ENCODE peak calls at places on chromosome 1, in six cellular contexts. One of them, this sample, is unnamed.

GRCh38 chr1:11145741-11146140 is 43.4 kb upstream of the ANGPTL7 start:
- DNase-seq in neuronal stem cell: no peak
- DNase-seq in fibroblast of lung: no peak
- DNase-seq in mammary epithelial cell: no peak
- DNase-seq in GM12878: no peak
- DNase-seq in astrocyte: no peak
- DNase-seq in this sample: no peak

GRCh38 chr1:38244218-38244617 is 197.6 kb upstream of the POU3F1 start:
- DNase-seq in fibroblast of lung: no peak
- DNase-seq in mammary epithelial cell: no peak
- DNase-seq in astrocyte: no peak
- DNase-seq in GM12878: no peak
- DNase-seq in neuronal stem cell: no peak
- DNase-seq in this sample: no peak

GRCh38 chr1:53237638-53238037 is 680 bp downstream of the MAGOH start:
- DNase-seq in mammary epithelial cell: no peak
- DNase-seq in astrocyte: no peak
- DNase-seq in neuronal stem cell: no peak
- DNase-seq in fibroblast of lung: no peak
- DNase-seq in GM12878: no peak
- DNase-seq in this sample: no peak

GRCh38 chr1:35505911-35506798 is 51.0 kb downstream of the KIAA0319L start:
- DNase-seq in astrocyte: peak
- DNase-seq in neuronal stem cell: no peak
- DNase-seq in GM12878: peak
- DNase-seq in fibroblast of lung: peak
- DNase-seq in mammary epithelial cell: peak
- DNase-seq in this sample: peak

GRCh38 chr1:16184557-16185303 is 27.7 kb downstream of the ARHGEF19 start:
- DNase-seq in GM12878: no peak
- DNase-seq in astrocyte: no peak
- DNase-seq in fibroblast of lung: no peak
- DNase-seq in mammary epithelial cell: peak
- DNase-seq in neuronal stem cell: no peak
- DNase-seq in this sample: no peak

GRCh38 chr1:32933742-32934322 is 30.8 kb downstream of the RNF19B start:
- DNase-seq in fibroblast of lung: peak
- DNase-seq in neuronal stem cell: no peak
- DNase-seq in mammary epithelial cell: peak
- DNase-seq in astrocyte: no peak
- DNase-seq in GM12878: no peak
- DNase-seq in this sample: peak

GRCh38 chr1:107057197-107058133 is 991 bp downstream of the PRMT6 start:
- DNase-seq in GM12878: no peak
- DNase-seq in mammary epithelial cell: peak
- DNase-seq in neuronal stem cell: peak
- DNase-seq in fibroblast of lung: peak
- DNase-seq in astrocyte: peak
- DNase-seq in this sample: peak

GRCh38 chr1:9872430-9873165 is 37.5 kb downstream of the CTNNBIP1 start:
- DNase-seq in fibroblast of lung: peak
- DNase-seq in mammary epithelial cell: no peak
- DNase-seq in GM12878: no peak
- DNase-seq in astrocyte: peak
- DNase-seq in neuronal stem cell: no peak
- DNase-seq in this sample: no peak

GRCh38 chr1:20787100-20787774 is at the start of gene HP1BP3:
- DNase-seq in mammary epithelial cell: peak
- DNase-seq in fibroblast of lung: peak
- DNase-seq in neuronal stem cell: peak
- DNase-seq in GM12878: no peak
- DNase-seq in astrocyte: peak
- DNase-seq in this sample: peak

GRCh38 chr1:91273875-91274274 is 130.8 kb downstream of the HFM1 start:
- DNase-seq in astrocyte: peak
- DNase-seq in neuronal stem cell: no peak
- DNase-seq in mammary epithelial cell: no peak
- DNase-seq in fibroblast of lung: no peak
- DNase-seq in GM12878: no peak
- DNase-seq in this sample: peak

GRCh38 chr1:71033136-71033535 is 14.5 kb downstream of the PTGER3 start:
- DNase-seq in mammary epithelial cell: no peak
- DNase-seq in GM12878: no peak
- DNase-seq in astrocyte: no peak
- DNase-seq in neuronal stem cell: no peak
- DNase-seq in fibroblast of lung: no peak
- DNase-seq in this sample: no peak

GRCh38 chr1:98264727-98265126 is 343.9 kb upstream of the DPYD start:
- DNase-seq in astrocyte: no peak
- DNase-seq in neuronal stem cell: no peak
- DNase-seq in fibroblast of lung: no peak
- DNase-seq in mammary epithelial cell: no peak
- DNase-seq in GM12878: no peak
- DNase-seq in this sample: no peak

GRCh38 chr1:184539580-184539979 is 152.8 kb downstream of the C1orf21 start:
- DNase-seq in mammary epithelial cell: no peak
- DNase-seq in astrocyte: no peak
- DNase-seq in GM12878: no peak
- DNase-seq in fibroblast of lung: no peak
- DNase-seq in neuronal stem cell: no peak
- DNase-seq in this sample: no peak

GRCh38 chr1:101098327-101098726 is 72.7 kb upstream of the DPH5 start:
- DNase-seq in fibroblast of lung: no peak
- DNase-seq in GM12878: no peak
- DNase-seq in astrocyte: no peak
- DNase-seq in mammary epithelial cell: no peak
- DNase-seq in neuronal stem cell: no peak
- DNase-seq in this sample: no peak

GRCh38 chr1:205226868-205227583 is 720 bp upstream of the TMCC2 start:
- DNase-seq in mammary epithelial cell: peak
- DNase-seq in fibroblast of lung: peak
- DNase-seq in astrocyte: peak
- DNase-seq in neuronal stem cell: no peak
- DNase-seq in GM12878: no peak
- DNase-seq in this sample: peak

GRCh38 chr1:154445040-154445472 is 39.9 kb downstream of the IL6R start:
- DNase-seq in fibroblast of lung: peak
- DNase-seq in mammary epithelial cell: peak
- DNase-seq in GM12878: peak
- DNase-seq in neuronal stem cell: no peak
- DNase-seq in astrocyte: peak
- DNase-seq in this sample: no peak

GRCh38 chr1:204692852-204693356 is 7.4 kb upstream of the LRRN2 start:
- DNase-seq in astrocyte: no peak
- DNase-seq in mammary epithelial cell: no peak
- DNase-seq in GM12878: no peak
- DNase-seq in fibroblast of lung: no peak
- DNase-seq in neuronal stem cell: no peak
- DNase-seq in this sample: no peak

GRCh38 chr1:31535561-31535960 is 40.8 kb upstream of the TINAGL1 start:
- DNase-seq in neuronal stem cell: no peak
- DNase-seq in astrocyte: no peak
- DNase-seq in GM12878: no peak
- DNase-seq in mammary epithelial cell: peak
- DNase-seq in fibroblast of lung: no peak
- DNase-seq in this sample: no peak

GRCh38 chr1:78143152-78143551 is 97.4 kb downstream of the GIPC2 start:
- DNase-seq in neuronal stem cell: no peak
- DNase-seq in fibroblast of lung: no peak
- DNase-seq in mammary epithelial cell: no peak
- DNase-seq in astrocyte: no peak
- DNase-seq in GM12878: peak
- DNase-seq in this sample: no peak

GRCh38 chr1:240607006-240607405 is 4.9 kb downstream of the GREM2 start:
- DNase-seq in neuronal stem cell: no peak
- DNase-seq in mammary epithelial cell: no peak
- DNase-seq in GM12878: no peak
- DNase-seq in astrocyte: no peak
- DNase-seq in fibroblast of lung: no peak
- DNase-seq in this sample: no peak

GRCh38 chr1:221511797-221512196 is 230.1 kb downstream of the DUSP10 start:
- DNase-seq in neuronal stem cell: no peak
- DNase-seq in astrocyte: no peak
- DNase-seq in mammary epithelial cell: no peak
- DNase-seq in fibroblast of lung: no peak
- DNase-seq in GM12878: no peak
- DNase-seq in this sample: no peak

GRCh38 chr1:31460027-31460426 is 47.0 kb downstream of the SERINC2 start:
- DNase-seq in neuronal stem cell: no peak
- DNase-seq in GM12878: no peak
- DNase-seq in astrocyte: no peak
- DNase-seq in mammary epithelial cell: no peak
- DNase-seq in fibroblast of lung: peak
- DNase-seq in this sample: no peak

DNA sequence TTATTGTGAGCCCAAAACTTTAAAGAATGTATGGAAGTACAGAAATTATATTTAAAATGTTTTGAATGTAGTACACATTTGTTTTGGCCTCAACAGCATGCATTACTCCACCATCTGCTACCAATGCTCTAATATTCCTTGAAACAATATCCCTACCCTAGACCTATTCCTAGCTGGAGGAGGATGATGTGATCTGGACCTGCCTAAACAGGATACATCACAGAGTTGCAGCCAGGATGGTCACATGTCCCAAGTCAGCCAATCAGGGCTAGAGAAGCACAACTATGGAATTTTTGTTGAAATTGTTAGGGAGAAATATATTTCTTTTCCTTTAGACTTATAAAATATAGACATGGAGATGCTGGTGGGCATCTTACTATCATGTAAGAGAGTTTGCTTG is 623.3 kb upstream of the NR5A2 start:
- DNase-seq in neuronal stem cell: no peak
- DNase-seq in fibroblast of lung: peak
- DNase-seq in GM12878: no peak
- DNase-seq in mammary epithelial cell: no peak
- DNase-seq in astrocyte: peak
- DNase-seq in this sample: no peak
- H3K4me2 ChIP-seq in neuronal stem cell: no peak
- H3K4me2 ChIP-seq in fibroblast of lung: no peak
- H3K4me2 ChIP-seq in GM12878: no peak
- H3K4me2 ChIP-seq in mammary epithelial cell: no peak
- H3K4me2 ChIP-seq in astrocyte: no peak
- H3K4me2 ChIP-seq in this sample: no peak

GRCh38 chr1:180258935-180259334 is 28.9 kb downstream of the LHX4 start:
- DNase-seq in mammary epithelial cell: no peak
- DNase-seq in astrocyte: no peak
- DNase-seq in fibroblast of lung: no peak
- DNase-seq in neuronal stem cell: no peak
- DNase-seq in GM12878: no peak
- DNase-seq in this sample: no peak

GRCh38 chr1:180256353-180257027 is 26.4 kb downstream of the LHX4 start:
- DNase-seq in fibroblast of lung: no peak
- DNase-seq in mammary epithelial cell: no peak
- DNase-seq in neuronal stem cell: no peak
- DNase-seq in GM12878: no peak
- DNase-seq in astrocyte: no peak
- DNase-seq in this sample: no peak

GRCh38 chr1:180258290-180258689 is 28.2 kb downstream of the LHX4 start:
- DNase-seq in GM12878: no peak
- DNase-seq in neuronal stem cell: no peak
- DNase-seq in mammary epithelial cell: no peak
- DNase-seq in astrocyte: no peak
- DNase-seq in fibroblast of lung: no peak
- DNase-seq in this sample: no peak

GRCh38 chr1:180257028-180257386 is 26.9 kb downstream of the LHX4 start:
- DNase-seq in astrocyte: no peak
- DNase-seq in mammary epithelial cell: no peak
- DNase-seq in neuronal stem cell: no peak
- DNase-seq in fibroblast of lung: no peak
- DNase-seq in GM12878: no peak
- DNase-seq in this sample: no peak

GRCh38 chr1:180257461-180257860 is 27.4 kb downstream of the LHX4 start:
- DNase-seq in GM12878: no peak
- DNase-seq in astrocyte: no peak
- DNase-seq in mammary epithelial cell: no peak
- DNase-seq in fibroblast of lung: no peak
- DNase-seq in neuronal stem cell: no peak
- DNase-seq in this sample: no peak
- H2AFZ ChIP-seq in GM12878: no peak
- H2AFZ ChIP-seq in astrocyte: no peak
- H2AFZ ChIP-seq in mammary epithelial cell: no peak
- H2AFZ ChIP-seq in fibroblast of lung: no peak
- H2AFZ ChIP-seq in neuronal stem cell: no peak
- H2AFZ ChIP-seq in this sample: no peak

GRCh38 chr1:29802181-29803068 is 566.1 kb downstream of the PTPRU start:
- DNase-seq in fibroblast of lung: no peak
- DNase-seq in astrocyte: no peak
- DNase-seq in GM12878: no peak
- DNase-seq in neuronal stem cell: no peak
- DNase-seq in mammary epithelial cell: no peak
- DNase-seq in this sample: no peak

GRCh38 chr1:29805122-29805895 is 569.0 kb downstream of the PTPRU start:
- DNase-seq in neuronal stem cell: no peak
- DNase-seq in mammary epithelial cell: no peak
- DNase-seq in GM12878: no peak
- DNase-seq in fibroblast of lung: no peak
- DNase-seq in astrocyte: no peak
- DNase-seq in this sample: no peak

GRCh38 chr1:29803486-29803885 is 567.2 kb downstream of the PTPRU start:
- DNase-seq in GM12878: no peak
- DNase-seq in mammary epithelial cell: no peak
- DNase-seq in astrocyte: no peak
- DNase-seq in neuronal stem cell: no peak
- DNase-seq in fibroblast of lung: no peak
- DNase-seq in this sample: no peak

GRCh38 chr1:29805896-29806160 is 569.5 kb downstream of the PTPRU start:
- DNase-seq in astrocyte: no peak
- DNase-seq in fibroblast of lung: no peak
- DNase-seq in GM12878: no peak
- DNase-seq in neuronal stem cell: no peak
- DNase-seq in mammary epithelial cell: no peak
- DNase-seq in this sample: no peak

GRCh38 chr1:29804181-29804899 is 568.0 kb downstream of the PTPRU start:
- DNase-seq in GM12878: no peak
- DNase-seq in fibroblast of lung: no peak
- DNase-seq in astrocyte: no peak
- DNase-seq in neuronal stem cell: no peak
- DNase-seq in mammary epithelial cell: no peak
- DNase-seq in this sample: no peak
- H3K4me2 ChIP-seq in GM12878: no peak
- H3K4me2 ChIP-seq in fibroblast of lung: no peak
- H3K4me2 ChIP-seq in astrocyte: no peak
- H3K4me2 ChIP-seq in neuronal stem cell: no peak
- H3K4me2 ChIP-seq in mammary epithelial cell: no peak
- H3K4me2 ChIP-seq in this sample: no peak

DNA sequence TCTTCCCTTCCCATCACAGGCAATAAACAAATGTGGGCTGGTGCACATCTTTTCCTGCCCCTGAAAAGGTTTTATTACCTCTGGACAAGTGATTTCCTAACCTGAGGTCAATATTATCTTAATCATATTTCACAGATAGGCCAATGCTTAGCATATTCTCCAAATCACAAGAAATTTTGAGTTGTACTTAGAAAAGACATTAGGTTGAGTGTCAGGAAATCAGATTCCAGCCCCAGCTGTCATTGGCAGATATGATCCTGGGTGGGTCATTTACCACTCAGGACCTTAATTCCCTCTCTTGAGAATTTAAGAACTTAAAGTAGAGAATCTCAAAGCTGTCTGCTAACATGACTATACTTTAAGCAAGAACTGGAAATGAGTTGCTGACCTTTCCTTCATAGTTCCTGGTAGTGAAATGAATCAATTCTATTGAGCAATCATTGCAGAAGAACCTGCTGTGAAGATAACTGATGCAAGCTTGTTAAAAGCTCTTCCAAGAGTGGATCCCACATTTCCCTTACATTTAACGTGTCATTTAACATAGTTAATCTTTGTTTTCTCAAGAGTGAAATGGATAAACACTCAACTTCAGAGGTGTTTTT is 46.4 kb upstream of the CR2 start:
- DNase-seq in fibroblast of lung: peak
- DNase-seq in mammary epithelial cell: peak
- DNase-seq in neuronal stem cell: no peak
- DNase-seq in GM12878: no peak
- DNase-seq in astrocyte: no peak
- DNase-seq in this sample: no peak
- H2AFZ ChIP-seq in fibroblast of lung: no peak
- H2AFZ ChIP-seq in mammary epithelial cell: no peak
- H2AFZ ChIP-seq in neuronal stem cell: no peak
- H2AFZ ChIP-seq in GM12878: no peak
- H2AFZ ChIP-seq in astrocyte: no peak
- H2AFZ ChIP-seq in this sample: no peak